ENCODE peak calls at places on chromosomes 12 and 14, in seven cellular contexts. One of them, this sample, is unnamed.

GRCh38 chr12:95185096-95185495 is 32.2 kb downstream of the FGD6 start:
- DNase-seq in foreskin fibroblast: no peak
- DNase-seq in IMR-90: peak; percentile 78
- DNase-seq in heart left ventricle: no peak
- DNase-seq in BJ: no peak
- DNase-seq in left lung: no peak
- DNase-seq in endodermal cell: no peak
- DNase-seq in this sample: no peak

GRCh38 chr14:57755018-57755521 is 110.8 kb downstream of the SLC35F4 start:
- DNase-seq in foreskin fibroblast: no peak
- DNase-seq in left lung: no peak
- DNase-seq in IMR-90: no peak
- DNase-seq in heart left ventricle: no peak
- DNase-seq in endodermal cell: no peak
- DNase-seq in BJ: no peak
- DNase-seq in this sample: no peak

GRCh38 chr14:98606041-98606640 is 665.9 kb downstream of the BCL11B start:
- DNase-seq in IMR-90: no peak
- DNase-seq in left lung: no peak
- DNase-seq in heart left ventricle: no peak
- DNase-seq in endodermal cell: no peak
- DNase-seq in BJ: no peak
- DNase-seq in foreskin fibroblast: no peak
- DNase-seq in this sample: no peak

GRCh38 chr12:68148261-68148951 is 11.1 kb downstream of the IFNG start:
- DNase-seq in foreskin fibroblast: no peak
- DNase-seq in endodermal cell: peak; percentile 64
- DNase-seq in BJ: no peak
- DNase-seq in left lung: no peak
- DNase-seq in IMR-90: no peak
- DNase-seq in heart left ventricle: no peak
- DNase-seq in this sample: no peak

GRCh38 chr12:64318605-64319004 is 72.0 kb downstream of the C12orf56 start:
- DNase-seq in endodermal cell: peak; percentile 92
- DNase-seq in left lung: no peak
- DNase-seq in heart left ventricle: no peak
- DNase-seq in BJ: no peak
- DNase-seq in foreskin fibroblast: peak; percentile 35
- DNase-seq in IMR-90: peak; percentile 4
- DNase-seq in this sample: peak; percentile 60

GRCh38 chr14:104745431-104745830 is 7.5 kb upstream of the SIVA1 start:
- DNase-seq in endodermal cell: no peak
- DNase-seq in foreskin fibroblast: no peak
- DNase-seq in heart left ventricle: peak; percentile 20
- DNase-seq in left lung: no peak
- DNase-seq in BJ: no peak
- DNase-seq in IMR-90: no peak
- DNase-seq in this sample: no peak

GRCh38 chr14:64196668-64197411 is 97.3 kb downstream of the ESR2 start:
- DNase-seq in BJ: no peak
- DNase-seq in endodermal cell: peak; percentile 90
- DNase-seq in IMR-90: peak; percentile 64
- DNase-seq in foreskin fibroblast: peak; percentile 67
- DNase-seq in left lung: peak; percentile 83
- DNase-seq in heart left ventricle: peak; percentile 72
- DNase-seq in this sample: peak; percentile 41

GRCh38 chr12:90305379-90305778 is 596.7 kb upstream of the ATP2B1 start:
- DNase-seq in BJ: no peak
- DNase-seq in foreskin fibroblast: no peak
- DNase-seq in IMR-90: no peak
- DNase-seq in heart left ventricle: no peak
- DNase-seq in left lung: no peak
- DNase-seq in endodermal cell: peak; percentile 60
- DNase-seq in this sample: no peak

GRCh38 chr12:76863005-76863670 is 15.7 kb downstream of the CSRP2 start:
- DNase-seq in left lung: no peak
- DNase-seq in endodermal cell: no peak
- DNase-seq in heart left ventricle: no peak
- DNase-seq in IMR-90: peak; percentile 96
- DNase-seq in foreskin fibroblast: peak; percentile 92
- DNase-seq in BJ: peak; percentile 83
- DNase-seq in this sample: peak; percentile 86

GRCh38 chr12:70052931-70053497 is 190.2 kb upstream of the CNOT2 start:
- DNase-seq in IMR-90: peak; percentile 67
- DNase-seq in BJ: peak; percentile 47
- DNase-seq in endodermal cell: no peak
- DNase-seq in left lung: peak; percentile 44
- DNase-seq in foreskin fibroblast: peak; percentile 93
- DNase-seq in heart left ventricle: peak; percentile 34
- DNase-seq in this sample: peak; percentile 97

GRCh38 chr12:53695148-53696138 is 19.6 kb upstream of the ATP5MC2 start:
- DNase-seq in heart left ventricle: peak; percentile 41
- DNase-seq in BJ: no peak
- DNase-seq in endodermal cell: peak; percentile 91
- DNase-seq in foreskin fibroblast: peak; percentile 86
- DNase-seq in left lung: no peak
- DNase-seq in IMR-90: peak; percentile 55
- DNase-seq in this sample: peak; percentile 56

GRCh38 chr12:76623929-76624328 is 64.4 kb upstream of the OSBPL8 start:
- DNase-seq in left lung: no peak
- DNase-seq in BJ: no peak
- DNase-seq in endodermal cell: no peak
- DNase-seq in foreskin fibroblast: peak; percentile 84
- DNase-seq in heart left ventricle: no peak
- DNase-seq in IMR-90: peak; percentile 71
- DNase-seq in this sample: peak; percentile 31

GRCh38 chr12:127809236-127809635 is 457.7 kb upstream of the TMEM132C start:
- DNase-seq in BJ: peak; percentile 61
- DNase-seq in IMR-90: no peak
- DNase-seq in left lung: no peak
- DNase-seq in heart left ventricle: no peak
- DNase-seq in foreskin fibroblast: peak; percentile 71
- DNase-seq in endodermal cell: no peak
- DNase-seq in this sample: peak; percentile 90

GRCh38 chr12:6383572-6384498 is at the start of gene LTBR:
- DNase-seq in heart left ventricle: peak; percentile 99
- DNase-seq in IMR-90: peak; percentile 90
- DNase-seq in BJ: peak; percentile 73
- DNase-seq in left lung: peak; percentile 97
- DNase-seq in endodermal cell: peak; percentile 92
- DNase-seq in foreskin fibroblast: peak; percentile 99
- DNase-seq in this sample: peak; percentile 92

GRCh38 chr12:58459191-58459590 is 461.1 kb downstream of the LRIG3 start:
- DNase-seq in foreskin fibroblast: peak; percentile 57
- DNase-seq in BJ: no peak
- DNase-seq in endodermal cell: no peak
- DNase-seq in IMR-90: peak; percentile 19
- DNase-seq in left lung: no peak
- DNase-seq in heart left ventricle: no peak
- DNase-seq in this sample: no peak

GRCh38 chr12:130344529-130344928 is 6.8 kb downstream of the PIWIL1 start:
- DNase-seq in left lung: no peak
- DNase-seq in foreskin fibroblast: no peak
- DNase-seq in BJ: no peak
- DNase-seq in heart left ventricle: no peak
- DNase-seq in endodermal cell: no peak
- DNase-seq in IMR-90: no peak
- DNase-seq in this sample: no peak

GRCh38 chr14:84646791-84647500 is 883.0 kb upstream of the FLRT2 start:
- DNase-seq in IMR-90: peak; percentile 11
- DNase-seq in heart left ventricle: no peak
- DNase-seq in left lung: no peak
- DNase-seq in BJ: no peak
- DNase-seq in foreskin fibroblast: peak; percentile 27
- DNase-seq in endodermal cell: no peak
- DNase-seq in this sample: no peak

GRCh38 chr12:124217508-124217981 is 77.3 kb upstream of the RFLNA start:
- DNase-seq in foreskin fibroblast: no peak
- DNase-seq in IMR-90: no peak
- DNase-seq in left lung: no peak
- DNase-seq in endodermal cell: peak; percentile 65
- DNase-seq in heart left ventricle: no peak
- DNase-seq in BJ: no peak
- DNase-seq in this sample: no peak

GRCh38 chr12:91986084-91986483 is 159.6 kb downstream of the BTG1 start:
- DNase-seq in left lung: no peak
- DNase-seq in foreskin fibroblast: no peak
- DNase-seq in BJ: no peak
- DNase-seq in endodermal cell: no peak
- DNase-seq in IMR-90: peak; percentile 31
- DNase-seq in heart left ventricle: no peak
- DNase-seq in this sample: no peak

DNA sequence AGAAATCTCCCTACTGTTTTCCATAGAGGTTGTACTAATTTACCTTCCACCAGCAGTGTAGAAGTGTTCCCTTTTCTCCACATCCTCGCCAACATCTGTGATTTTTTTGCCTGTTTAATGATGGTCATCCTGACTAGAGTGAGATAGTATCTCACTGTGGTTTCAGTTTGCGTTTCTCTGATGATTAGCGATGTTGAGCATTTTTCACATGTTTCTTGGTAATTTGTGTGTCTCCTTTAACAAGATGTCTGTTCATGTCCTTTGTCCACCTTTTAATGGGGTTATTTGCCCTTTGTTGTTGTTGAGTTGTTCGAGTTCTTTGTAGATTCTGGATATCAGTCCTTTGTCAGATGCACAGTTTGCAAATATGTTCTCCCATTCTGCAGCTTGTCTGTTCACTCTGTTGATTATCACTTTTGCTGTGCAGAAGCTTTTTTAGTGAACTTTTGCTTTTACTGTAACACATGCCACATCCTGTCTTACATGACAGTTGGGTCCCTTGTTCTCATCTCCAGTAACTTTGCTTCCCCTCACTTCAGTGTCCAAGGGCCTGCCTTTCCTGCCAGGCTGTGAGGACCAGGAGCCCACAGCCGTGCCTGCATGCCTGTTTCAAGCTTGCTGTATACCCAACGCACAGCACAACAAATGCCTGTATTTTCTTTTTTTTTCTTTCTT is 64.9 kb downstream of the SPRING1 start:
- DNase-seq in foreskin fibroblast: no peak
- DNase-seq in endodermal cell: no peak
- DNase-seq in BJ: no peak
- DNase-seq in heart left ventricle: no peak
- DNase-seq in IMR-90: no peak
- DNase-seq in left lung: no peak
- DNase-seq in this sample: no peak
- H3K4me3 ChIP-seq in foreskin fibroblast: no peak overlapping the region
- H3K4me3 ChIP-seq in endodermal cell: no peak overlapping the region
- H3K4me3 ChIP-seq in BJ: no peak overlapping the region
- H3K4me3 ChIP-seq in heart left ventricle: no peak overlapping the region
- H3K4me3 ChIP-seq in IMR-90: no peak overlapping the region
- H3K4me3 ChIP-seq in left lung: no peak overlapping the region
- H3K4me3 ChIP-seq in this sample: no peak overlapping the region

DNA sequence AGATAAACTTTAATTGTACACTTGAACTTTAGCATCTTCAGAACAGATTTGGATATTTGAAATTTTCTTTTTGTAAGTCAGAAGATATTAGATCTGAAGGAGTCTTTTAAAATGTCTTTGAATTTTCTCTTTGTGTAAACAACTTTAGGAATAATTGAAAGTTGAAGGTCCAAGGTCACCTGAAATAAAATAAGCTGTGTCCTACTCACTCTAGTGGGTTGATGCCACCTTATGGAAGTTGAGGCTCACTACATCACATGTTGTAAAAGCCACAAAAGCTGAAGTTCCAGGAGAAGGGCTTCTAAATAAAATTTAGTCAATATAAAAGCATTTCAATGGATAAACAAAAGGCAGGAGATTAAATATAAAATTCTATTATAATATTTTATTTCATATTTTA is 122.0 kb upstream of the ATXN7L3B start:
- DNase-seq in IMR-90: peak; percentile 17
- DNase-seq in endodermal cell: no peak
- DNase-seq in heart left ventricle: no peak
- DNase-seq in left lung: no peak
- DNase-seq in BJ: no peak
- DNase-seq in foreskin fibroblast: peak; percentile 15
- DNase-seq in this sample: peak; percentile 22
- TF ChIP-seq CTCF in IMR-90: peak; percentile 36
- TF ChIP-seq CTCF in endodermal cell: peak; percentile 84
- TF ChIP-seq CTCF in heart left ventricle: no peak
- TF ChIP-seq CTCF in left lung: no peak
- TF ChIP-seq CTCF in BJ: peak; percentile 49
- TF ChIP-seq CTCF in foreskin fibroblast: peak; percentile 41
- TF ChIP-seq CTCF in this sample: peak; percentile 58

DNA sequence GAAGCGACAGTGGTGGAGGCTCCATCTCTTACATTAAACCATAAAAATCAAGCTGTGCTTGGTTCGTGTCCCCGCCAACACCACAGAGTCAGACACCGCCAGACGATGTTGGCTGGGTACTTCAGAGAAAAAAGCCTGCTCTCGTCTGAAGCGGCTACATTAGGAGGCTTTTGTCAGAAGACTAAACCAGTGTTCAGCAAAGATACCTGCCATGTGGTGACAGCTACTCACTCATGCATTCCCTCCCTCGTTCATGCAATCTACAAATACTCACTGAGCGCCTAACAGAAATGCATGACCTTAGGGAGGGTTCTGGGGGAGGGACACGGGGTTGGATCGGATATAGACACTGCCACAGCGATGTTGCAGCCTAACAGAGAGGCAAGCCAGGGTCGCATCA is 253.8 kb downstream of the FOXN3 start:
- DNase-seq in heart left ventricle: no peak
- DNase-seq in BJ: no peak
- DNase-seq in left lung: no peak
- DNase-seq in foreskin fibroblast: no peak
- DNase-seq in IMR-90: no peak
- DNase-seq in endodermal cell: no peak
- DNase-seq in this sample: no peak
- H3K4me3 ChIP-seq in heart left ventricle: no peak overlapping the region
- H3K4me3 ChIP-seq in BJ: no peak overlapping the region
- H3K4me3 ChIP-seq in left lung: no peak overlapping the region
- H3K4me3 ChIP-seq in foreskin fibroblast: no peak overlapping the region
- H3K4me3 ChIP-seq in IMR-90: no peak overlapping the region
- H3K4me3 ChIP-seq in endodermal cell: no peak overlapping the region
- H3K4me3 ChIP-seq in this sample: no peak overlapping the region

DNA sequence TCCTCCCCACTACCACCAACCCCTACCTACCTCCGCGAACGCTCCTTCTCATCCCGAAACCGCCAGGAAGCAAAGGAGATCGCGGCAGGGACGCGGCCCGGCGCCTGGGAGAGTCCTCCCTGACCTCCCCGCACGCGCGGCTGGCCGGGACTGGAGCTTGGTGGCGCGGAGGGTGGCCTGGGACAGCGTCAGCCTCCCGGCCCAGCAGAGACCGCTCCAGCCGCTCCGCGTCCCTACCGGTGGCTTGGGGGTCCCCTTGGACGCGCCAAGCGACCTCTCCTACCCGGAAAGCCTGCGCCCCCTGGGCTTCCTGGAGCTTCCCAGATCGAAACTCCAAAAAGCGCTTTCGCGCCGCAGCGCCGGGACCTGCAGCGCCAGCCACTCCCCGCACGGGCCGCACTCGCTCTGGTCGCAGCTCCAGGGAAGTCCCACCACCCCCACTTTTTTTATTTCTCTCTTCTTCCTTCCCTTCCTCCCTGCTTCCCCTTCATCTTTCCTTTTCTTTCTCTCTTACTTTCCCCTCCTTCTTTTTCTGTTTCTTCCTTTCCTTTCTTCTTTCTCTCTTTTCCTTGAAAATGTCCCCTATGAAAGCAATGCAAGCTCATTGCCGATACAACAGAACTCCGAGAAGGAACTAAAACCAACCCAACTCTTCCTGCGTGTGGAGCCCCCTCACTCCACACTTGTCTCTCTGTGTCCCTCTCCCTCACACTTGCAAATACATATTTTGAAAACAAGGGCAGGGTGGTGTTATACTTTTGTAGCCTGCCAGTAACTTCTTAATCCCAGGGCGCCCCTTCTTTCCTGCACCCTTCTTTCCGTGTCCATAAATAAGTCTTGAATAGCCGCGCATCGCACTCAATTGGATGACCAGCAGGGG is 3.8 kb downstream of the DIO3 start:
- DNase-seq in left lung: no peak
- DNase-seq in heart left ventricle: no peak
- DNase-seq in BJ: no peak
- DNase-seq in IMR-90: no peak
- DNase-seq in endodermal cell: peak; percentile 81
- DNase-seq in foreskin fibroblast: no peak
- DNase-seq in this sample: no peak
- TF ChIP-seq CTCF in left lung: no peak
- TF ChIP-seq CTCF in heart left ventricle: no peak
- TF ChIP-seq CTCF in BJ: no peak
- TF ChIP-seq CTCF in IMR-90: no peak
- TF ChIP-seq CTCF in endodermal cell: no peak
- TF ChIP-seq CTCF in foreskin fibroblast: no peak
- TF ChIP-seq CTCF in this sample: no peak